ENCODE peak calls at places on chromosome 10, in five cellular contexts. One of them, this sample, is unnamed.

GRCh38 chr10:99266383-99266782 is 30.7 kb upstream of the HPSE2 start:
- DNase-seq in foreskin fibroblast: no peak
- DNase-seq in HS-27A: no peak
- DNase-seq in stimulated activated CD4-positive, alpha-beta T cell treated with anti-CD3 and anti-CD28 coated beads, Interleukin-2, amount 100 ng/mL, for 48 hours: no peak
- DNase-seq in A172: no peak
- DNase-seq in this sample: peak; percentile 51

GRCh38 chr10:67763499-67764011 is 67.6 kb upstream of the CTNNA3 start:
- DNase-seq in foreskin fibroblast: peak; percentile 24
- DNase-seq in HS-27A: peak; percentile 42
- DNase-seq in stimulated activated CD4-positive, alpha-beta T cell treated with anti-CD3 and anti-CD28 coated beads, Interleukin-2, amount 100 ng/mL, for 48 hours: peak; percentile 66
- DNase-seq in A172: peak; percentile 63
- DNase-seq in this sample: peak; percentile 89

GRCh38 chr10:123140164-123140982 is 4.6 kb downstream of the HMX3 start:
- DNase-seq in foreskin fibroblast: no peak
- DNase-seq in HS-27A: no peak
- DNase-seq in stimulated activated CD4-positive, alpha-beta T cell treated with anti-CD3 and anti-CD28 coated beads, Interleukin-2, amount 100 ng/mL, for 48 hours: no peak
- DNase-seq in A172: no peak
- DNase-seq in this sample: no peak

GRCh38 chr10:102381983-102382382 is 13.5 kb upstream of the NFKB2 start:
- DNase-seq in foreskin fibroblast: no peak
- DNase-seq in HS-27A: no peak
- DNase-seq in stimulated activated CD4-positive, alpha-beta T cell treated with anti-CD3 and anti-CD28 coated beads, Interleukin-2, amount 100 ng/mL, for 48 hours: no peak
- DNase-seq in A172: no peak
- DNase-seq in this sample: no peak

GRCh38 chr10:83289373-83289772 is 849.9 kb upstream of the GHITM start:
- DNase-seq in foreskin fibroblast: no peak
- DNase-seq in HS-27A: no peak
- DNase-seq in stimulated activated CD4-positive, alpha-beta T cell treated with anti-CD3 and anti-CD28 coated beads, Interleukin-2, amount 100 ng/mL, for 48 hours: no peak
- DNase-seq in A172: no peak
- DNase-seq in this sample: no peak

GRCh38 chr10:101941871-101942270 is 98.3 kb upstream of the KCNIP2 start:
- DNase-seq in foreskin fibroblast: peak; percentile 47
- DNase-seq in HS-27A: no peak
- DNase-seq in stimulated activated CD4-positive, alpha-beta T cell treated with anti-CD3 and anti-CD28 coated beads, Interleukin-2, amount 100 ng/mL, for 48 hours: no peak
- DNase-seq in A172: no peak
- DNase-seq in this sample: no peak

GRCh38 chr10:132509506-132510173 is 27.9 kb upstream of the INPP5A start:
- DNase-seq in foreskin fibroblast: no peak
- DNase-seq in HS-27A: no peak
- DNase-seq in stimulated activated CD4-positive, alpha-beta T cell treated with anti-CD3 and anti-CD28 coated beads, Interleukin-2, amount 100 ng/mL, for 48 hours: no peak
- DNase-seq in A172: no peak
- DNase-seq in this sample: no peak

GRCh38 chr10:46096909-46097575 is 51.0 kb upstream of the MSMB start:
- DNase-seq in foreskin fibroblast: no peak
- DNase-seq in HS-27A: no peak
- DNase-seq in stimulated activated CD4-positive, alpha-beta T cell treated with anti-CD3 and anti-CD28 coated beads, Interleukin-2, amount 100 ng/mL, for 48 hours: no peak
- DNase-seq in A172: no peak
- DNase-seq in this sample: no peak

GRCh38 chr10:5692476-5693358 is 8.1 kb downstream of the TASOR2 start:
- DNase-seq in foreskin fibroblast: no peak
- DNase-seq in HS-27A: no peak
- DNase-seq in stimulated activated CD4-positive, alpha-beta T cell treated with anti-CD3 and anti-CD28 coated beads, Interleukin-2, amount 100 ng/mL, for 48 hours: peak; percentile 39
- DNase-seq in A172: no peak
- DNase-seq in this sample: no peak

GRCh38 chr10:131972474-131973071 is 9.2 kb downstream of the BNIP3 start:
- DNase-seq in foreskin fibroblast: no peak
- DNase-seq in HS-27A: no peak
- DNase-seq in stimulated activated CD4-positive, alpha-beta T cell treated with anti-CD3 and anti-CD28 coated beads, Interleukin-2, amount 100 ng/mL, for 48 hours: no peak
- DNase-seq in A172: peak; percentile 59
- DNase-seq in this sample: no peak

GRCh38 chr10:112779025-112779765 is 170.9 kb upstream of the TCF7L2 start:
- DNase-seq in foreskin fibroblast: no peak
- DNase-seq in HS-27A: no peak
- DNase-seq in stimulated activated CD4-positive, alpha-beta T cell treated with anti-CD3 and anti-CD28 coated beads, Interleukin-2, amount 100 ng/mL, for 48 hours: no peak
- DNase-seq in A172: no peak
- DNase-seq in this sample: no peak

GRCh38 chr10:80200259-80200658 is 5.1 kb downstream of the ANXA11 start:
- DNase-seq in foreskin fibroblast: no peak
- DNase-seq in HS-27A: no peak
- DNase-seq in stimulated activated CD4-positive, alpha-beta T cell treated with anti-CD3 and anti-CD28 coated beads, Interleukin-2, amount 100 ng/mL, for 48 hours: no peak
- DNase-seq in A172: no peak
- DNase-seq in this sample: no peak

GRCh38 chr10:122984708-122985107 is 4.5 kb downstream of the PSTK start:
- DNase-seq in foreskin fibroblast: no peak
- DNase-seq in HS-27A: no peak
- DNase-seq in stimulated activated CD4-positive, alpha-beta T cell treated with anti-CD3 and anti-CD28 coated beads, Interleukin-2, amount 100 ng/mL, for 48 hours: no peak
- DNase-seq in A172: no peak
- DNase-seq in this sample: no peak

GRCh38 chr10:121732676-121733445 is 134.6 kb upstream of the FGFR2 start:
- DNase-seq in foreskin fibroblast: no peak
- DNase-seq in HS-27A: no peak
- DNase-seq in stimulated activated CD4-positive, alpha-beta T cell treated with anti-CD3 and anti-CD28 coated beads, Interleukin-2, amount 100 ng/mL, for 48 hours: no peak
- DNase-seq in A172: no peak
- DNase-seq in this sample: peak; percentile 78

GRCh38 chr10:65415318-65415717 is 1510.5 kb upstream of the LRRTM3 start:
- DNase-seq in foreskin fibroblast: no peak
- DNase-seq in HS-27A: no peak
- DNase-seq in stimulated activated CD4-positive, alpha-beta T cell treated with anti-CD3 and anti-CD28 coated beads, Interleukin-2, amount 100 ng/mL, for 48 hours: no peak
- DNase-seq in A172: no peak
- DNase-seq in this sample: no peak

GRCh38 chr10:126463306-126463705 is 75.0 kb upstream of the ADAM12 start:
- DNase-seq in foreskin fibroblast: peak; percentile 14
- DNase-seq in HS-27A: no peak
- DNase-seq in stimulated activated CD4-positive, alpha-beta T cell treated with anti-CD3 and anti-CD28 coated beads, Interleukin-2, amount 100 ng/mL, for 48 hours: no peak
- DNase-seq in A172: no peak
- DNase-seq in this sample: no peak

GRCh38 chr10:101563007-101563406 is 25.1 kb downstream of the POLL start:
- DNase-seq in foreskin fibroblast: no peak
- DNase-seq in HS-27A: no peak
- DNase-seq in stimulated activated CD4-positive, alpha-beta T cell treated with anti-CD3 and anti-CD28 coated beads, Interleukin-2, amount 100 ng/mL, for 48 hours: no peak
- DNase-seq in A172: no peak
- DNase-seq in this sample: no peak

GRCh38 chr10:49359349-49360231 is 36.3 kb downstream of the DRGX start:
- DNase-seq in foreskin fibroblast: no peak
- DNase-seq in HS-27A: no peak
- DNase-seq in stimulated activated CD4-positive, alpha-beta T cell treated with anti-CD3 and anti-CD28 coated beads, Interleukin-2, amount 100 ng/mL, for 48 hours: no peak
- DNase-seq in A172: peak; percentile 10
- DNase-seq in this sample: peak; percentile 62

GRCh38 chr10:9305018-9305655 is 1250.6 kb downstream of the GATA3 start:
- DNase-seq in foreskin fibroblast: peak; percentile 2
- DNase-seq in HS-27A: no peak
- DNase-seq in stimulated activated CD4-positive, alpha-beta T cell treated with anti-CD3 and anti-CD28 coated beads, Interleukin-2, amount 100 ng/mL, for 48 hours: no peak
- DNase-seq in A172: no peak
- DNase-seq in this sample: peak; percentile 3

GRCh38 chr10:126872768-126873167 is 32.5 kb upstream of the DOCK1 start:
- DNase-seq in foreskin fibroblast: no peak
- DNase-seq in HS-27A: no peak
- DNase-seq in stimulated activated CD4-positive, alpha-beta T cell treated with anti-CD3 and anti-CD28 coated beads, Interleukin-2, amount 100 ng/mL, for 48 hours: no peak
- DNase-seq in A172: no peak
- DNase-seq in this sample: no peak

GRCh38 chr10:118835682-118836326 is 81.0 kb upstream of the CACUL1 start:
- DNase-seq in foreskin fibroblast: no peak
- DNase-seq in HS-27A: no peak
- DNase-seq in stimulated activated CD4-positive, alpha-beta T cell treated with anti-CD3 and anti-CD28 coated beads, Interleukin-2, amount 100 ng/mL, for 48 hours: no peak
- DNase-seq in A172: peak; percentile 88
- DNase-seq in this sample: peak; percentile 70

GRCh38 chr10:94991243-94991888 is 52.9 kb downstream of the CYP2C9 start:
- DNase-seq in foreskin fibroblast: no peak
- DNase-seq in HS-27A: no peak
- DNase-seq in stimulated activated CD4-positive, alpha-beta T cell treated with anti-CD3 and anti-CD28 coated beads, Interleukin-2, amount 100 ng/mL, for 48 hours: no peak
- DNase-seq in A172: peak; percentile 60
- DNase-seq in this sample: no peak

GRCh38 chr10:45375716-45376231 is 1.8 kb downstream of the ALOX5 start:
- DNase-seq in foreskin fibroblast: no peak
- DNase-seq in HS-27A: no peak
- DNase-seq in stimulated activated CD4-positive, alpha-beta T cell treated with anti-CD3 and anti-CD28 coated beads, Interleukin-2, amount 100 ng/mL, for 48 hours: no peak
- DNase-seq in A172: no peak
- DNase-seq in this sample: no peak

GRCh38 chr10:4330626-4331025 is 495.4 kb upstream of the AKR1E2 start:
- DNase-seq in foreskin fibroblast: no peak
- DNase-seq in HS-27A: no peak
- DNase-seq in stimulated activated CD4-positive, alpha-beta T cell treated with anti-CD3 and anti-CD28 coated beads, Interleukin-2, amount 100 ng/mL, for 48 hours: no peak
- DNase-seq in A172: no peak
- DNase-seq in this sample: peak; percentile 15

GRCh38 chr10:133270773-133271297 is 5.8 kb downstream of the ADAM8 start:
- DNase-seq in foreskin fibroblast: no peak
- DNase-seq in HS-27A: no peak
- DNase-seq in stimulated activated CD4-positive, alpha-beta T cell treated with anti-CD3 and anti-CD28 coated beads, Interleukin-2, amount 100 ng/mL, for 48 hours: no peak
- DNase-seq in A172: no peak
- DNase-seq in this sample: no peak

GRCh38 chr10:125117941-125118630 is 42.3 kb downstream of the CTBP2 start:
- DNase-seq in foreskin fibroblast: no peak
- DNase-seq in HS-27A: no peak
- DNase-seq in stimulated activated CD4-positive, alpha-beta T cell treated with anti-CD3 and anti-CD28 coated beads, Interleukin-2, amount 100 ng/mL, for 48 hours: no peak
- DNase-seq in A172: no peak
- DNase-seq in this sample: no peak

GRCh38 chr10:77580500-77580899 is 57.1 kb downstream of the KCNMA1 start:
- DNase-seq in foreskin fibroblast: no peak
- DNase-seq in HS-27A: no peak
- DNase-seq in stimulated activated CD4-positive, alpha-beta T cell treated with anti-CD3 and anti-CD28 coated beads, Interleukin-2, amount 100 ng/mL, for 48 hours: no peak
- DNase-seq in A172: no peak
- DNase-seq in this sample: no peak

GRCh38 chr10:27344568-27345454 is 104.2 kb upstream of the ACBD5 start:
- DNase-seq in foreskin fibroblast: no peak
- DNase-seq in HS-27A: no peak
- DNase-seq in stimulated activated CD4-positive, alpha-beta T cell treated with anti-CD3 and anti-CD28 coated beads, Interleukin-2, amount 100 ng/mL, for 48 hours: no peak
- DNase-seq in A172: no peak
- DNase-seq in this sample: no peak

This sample was measured in NCI-H1417.